ENCODE peak calls at places on chromosome 20, in nine cellular contexts. One of them, this sample, is unnamed.

GRCh38 chr20:35190556-35190955 is 18.7 kb downstream of the PROCR start:
- DNase-seq in NB4: no peak
- DNase-seq in fibroblast of lung: no peak
- DNase-seq in EL: no peak
- DNase-seq in RPMI8226: no peak
- DNase-seq in stimulated activated CD4-positive, alpha-beta T cell treated with anti-CD3 and anti-CD28 coated beads, Interleukin-15, amount 100 ng/mL, for 1 hour: no peak
- DNase-seq in occipital lobe: no peak
- DNase-seq in activated CD4-positive, alpha-beta memory T cell treated with anti-CD3 and anti-CD28 coated beads for 36 hours: no peak
- DNase-seq in transverse colon: no peak
- DNase-seq in this sample: no peak

GRCh38 chr20:59123011-59123676 is 40.5 kb upstream of the ZNF831 start:
- DNase-seq in NB4: no peak
- DNase-seq in fibroblast of lung: no peak
- DNase-seq in EL: no peak
- DNase-seq in RPMI8226: no peak
- DNase-seq in stimulated activated CD4-positive, alpha-beta T cell treated with anti-CD3 and anti-CD28 coated beads, Interleukin-15, amount 100 ng/mL, for 1 hour: no peak
- DNase-seq in occipital lobe: no peak
- DNase-seq in activated CD4-positive, alpha-beta memory T cell treated with anti-CD3 and anti-CD28 coated beads for 36 hours: peak; percentile 73
- DNase-seq in transverse colon: peak; percentile 21
- DNase-seq in this sample: no peak

GRCh38 chr20:46018611-46019010 is 9.9 kb downstream of the MMP9 start:
- DNase-seq in NB4: no peak
- DNase-seq in fibroblast of lung: no peak
- DNase-seq in EL: no peak
- DNase-seq in RPMI8226: no peak
- DNase-seq in stimulated activated CD4-positive, alpha-beta T cell treated with anti-CD3 and anti-CD28 coated beads, Interleukin-15, amount 100 ng/mL, for 1 hour: no peak
- DNase-seq in occipital lobe: no peak
- DNase-seq in activated CD4-positive, alpha-beta memory T cell treated with anti-CD3 and anti-CD28 coated beads for 36 hours: no peak
- DNase-seq in transverse colon: no peak
- DNase-seq in this sample: no peak

GRCh38 chr20:51318058-51318960 is 224.2 kb downstream of the NFATC2 start:
- DNase-seq in NB4: peak; percentile 74
- DNase-seq in fibroblast of lung: no peak
- DNase-seq in EL: peak; percentile 31
- DNase-seq in RPMI8226: peak; percentile 41
- DNase-seq in stimulated activated CD4-positive, alpha-beta T cell treated with anti-CD3 and anti-CD28 coated beads, Interleukin-15, amount 100 ng/mL, for 1 hour: peak; percentile 3
- DNase-seq in occipital lobe: no peak
- DNase-seq in activated CD4-positive, alpha-beta memory T cell treated with anti-CD3 and anti-CD28 coated beads for 36 hours: peak; percentile 76
- DNase-seq in transverse colon: peak; percentile 84
- DNase-seq in this sample: no peak

GRCh38 chr20:37337208-37337955 is 8.6 kb upstream of the SRC start:
- DNase-seq in NB4: peak; percentile 50
- DNase-seq in fibroblast of lung: no peak
- DNase-seq in EL: no peak
- DNase-seq in RPMI8226: no peak
- DNase-seq in stimulated activated CD4-positive, alpha-beta T cell treated with anti-CD3 and anti-CD28 coated beads, Interleukin-15, amount 100 ng/mL, for 1 hour: no peak
- DNase-seq in occipital lobe: no peak
- DNase-seq in activated CD4-positive, alpha-beta memory T cell treated with anti-CD3 and anti-CD28 coated beads for 36 hours: no peak
- DNase-seq in transverse colon: no peak
- DNase-seq in this sample: no peak

GRCh38 chr20:53911301-53911700 is 159.1 kb downstream of the BCAS1 start:
- DNase-seq in NB4: no peak
- DNase-seq in fibroblast of lung: no peak
- DNase-seq in EL: no peak
- DNase-seq in RPMI8226: no peak
- DNase-seq in stimulated activated CD4-positive, alpha-beta T cell treated with anti-CD3 and anti-CD28 coated beads, Interleukin-15, amount 100 ng/mL, for 1 hour: no peak
- DNase-seq in occipital lobe: no peak
- DNase-seq in activated CD4-positive, alpha-beta memory T cell treated with anti-CD3 and anti-CD28 coated beads for 36 hours: no peak
- DNase-seq in transverse colon: peak; percentile 3
- DNase-seq in this sample: no peak

GRCh38 chr20:59825944-59826759 is 107.3 kb downstream of the SYCP2 start:
- DNase-seq in NB4: no peak
- DNase-seq in fibroblast of lung: no peak
- DNase-seq in EL: no peak
- DNase-seq in RPMI8226: peak; percentile 76
- DNase-seq in stimulated activated CD4-positive, alpha-beta T cell treated with anti-CD3 and anti-CD28 coated beads, Interleukin-15, amount 100 ng/mL, for 1 hour: no peak
- DNase-seq in occipital lobe: no peak
- DNase-seq in activated CD4-positive, alpha-beta memory T cell treated with anti-CD3 and anti-CD28 coated beads for 36 hours: no peak
- DNase-seq in transverse colon: peak; percentile 93
- DNase-seq in this sample: peak; percentile 89

GRCh38 chr20:59743767-59744485 is 139.6 kb downstream of the PHACTR3 start:
- DNase-seq in NB4: peak; percentile 66
- DNase-seq in fibroblast of lung: no peak
- DNase-seq in EL: no peak
- DNase-seq in RPMI8226: peak; percentile 83
- DNase-seq in stimulated activated CD4-positive, alpha-beta T cell treated with anti-CD3 and anti-CD28 coated beads, Interleukin-15, amount 100 ng/mL, for 1 hour: no peak
- DNase-seq in occipital lobe: no peak
- DNase-seq in activated CD4-positive, alpha-beta memory T cell treated with anti-CD3 and anti-CD28 coated beads for 36 hours: no peak
- DNase-seq in transverse colon: no peak
- DNase-seq in this sample: no peak

GRCh38 chr20:33262658-33263065 is 20.4 kb upstream of the BPIFB1 start:
- DNase-seq in NB4: peak; percentile 76
- DNase-seq in fibroblast of lung: peak; percentile 47
- DNase-seq in EL: peak; percentile 51
- DNase-seq in RPMI8226: peak; percentile 27
- DNase-seq in stimulated activated CD4-positive, alpha-beta T cell treated with anti-CD3 and anti-CD28 coated beads, Interleukin-15, amount 100 ng/mL, for 1 hour: no peak
- DNase-seq in occipital lobe: peak; percentile 16
- DNase-seq in activated CD4-positive, alpha-beta memory T cell treated with anti-CD3 and anti-CD28 coated beads for 36 hours: peak; percentile 19
- DNase-seq in transverse colon: no peak
- DNase-seq in this sample: no peak

GRCh38 chr20:61569836-61570235 is 317.8 kb downstream of the CDH4 start:
- DNase-seq in NB4: no peak
- DNase-seq in fibroblast of lung: no peak
- DNase-seq in EL: no peak
- DNase-seq in RPMI8226: no peak
- DNase-seq in stimulated activated CD4-positive, alpha-beta T cell treated with anti-CD3 and anti-CD28 coated beads, Interleukin-15, amount 100 ng/mL, for 1 hour: no peak
- DNase-seq in occipital lobe: no peak
- DNase-seq in activated CD4-positive, alpha-beta memory T cell treated with anti-CD3 and anti-CD28 coated beads for 36 hours: no peak
- DNase-seq in transverse colon: no peak
- DNase-seq in this sample: no peak

GRCh38 chr20:57141492-57141891 is 124.9 kb downstream of the BMP7 start:
- DNase-seq in NB4: no peak
- DNase-seq in fibroblast of lung: no peak
- DNase-seq in EL: no peak
- DNase-seq in RPMI8226: no peak
- DNase-seq in stimulated activated CD4-positive, alpha-beta T cell treated with anti-CD3 and anti-CD28 coated beads, Interleukin-15, amount 100 ng/mL, for 1 hour: no peak
- DNase-seq in occipital lobe: no peak
- DNase-seq in activated CD4-positive, alpha-beta memory T cell treated with anti-CD3 and anti-CD28 coated beads for 36 hours: no peak
- DNase-seq in transverse colon: no peak
- DNase-seq in this sample: no peak

GRCh38 chr20:46333136-46333991 is 25.1 kb upstream of the CDH22 start:
- DNase-seq in NB4: no peak
- DNase-seq in fibroblast of lung: no peak
- DNase-seq in EL: no peak
- DNase-seq in RPMI8226: peak; percentile 31
- DNase-seq in stimulated activated CD4-positive, alpha-beta T cell treated with anti-CD3 and anti-CD28 coated beads, Interleukin-15, amount 100 ng/mL, for 1 hour: no peak
- DNase-seq in occipital lobe: peak; percentile 6
- DNase-seq in activated CD4-positive, alpha-beta memory T cell treated with anti-CD3 and anti-CD28 coated beads for 36 hours: no peak
- DNase-seq in transverse colon: no peak
- DNase-seq in this sample: no peak

GRCh38 chr20:8244637-8245036 is 112.6 kb downstream of the PLCB1 start:
- DNase-seq in NB4: no peak
- DNase-seq in fibroblast of lung: peak; percentile 56
- DNase-seq in EL: peak; percentile 36
- DNase-seq in RPMI8226: no peak
- DNase-seq in stimulated activated CD4-positive, alpha-beta T cell treated with anti-CD3 and anti-CD28 coated beads, Interleukin-15, amount 100 ng/mL, for 1 hour: no peak
- DNase-seq in occipital lobe: no peak
- DNase-seq in activated CD4-positive, alpha-beta memory T cell treated with anti-CD3 and anti-CD28 coated beads for 36 hours: no peak
- DNase-seq in transverse colon: no peak
- DNase-seq in this sample: no peak

GRCh38 chr20:47027042-47027441 is 132.4 kb downstream of the EYA2 start:
- DNase-seq in NB4: no peak
- DNase-seq in fibroblast of lung: no peak
- DNase-seq in EL: no peak
- DNase-seq in RPMI8226: peak; percentile 13
- DNase-seq in stimulated activated CD4-positive, alpha-beta T cell treated with anti-CD3 and anti-CD28 coated beads, Interleukin-15, amount 100 ng/mL, for 1 hour: no peak
- DNase-seq in occipital lobe: no peak
- DNase-seq in activated CD4-positive, alpha-beta memory T cell treated with anti-CD3 and anti-CD28 coated beads for 36 hours: no peak
- DNase-seq in transverse colon: no peak
- DNase-seq in this sample: no peak

GRCh38 chr20:34637245-34638185 is 39.4 kb downstream of the PIGU start:
- DNase-seq in NB4: no peak
- DNase-seq in fibroblast of lung: peak; percentile 23
- DNase-seq in EL: peak; percentile 62
- DNase-seq in RPMI8226: no peak
- DNase-seq in stimulated activated CD4-positive, alpha-beta T cell treated with anti-CD3 and anti-CD28 coated beads, Interleukin-15, amount 100 ng/mL, for 1 hour: no peak
- DNase-seq in occipital lobe: peak; percentile 44
- DNase-seq in activated CD4-positive, alpha-beta memory T cell treated with anti-CD3 and anti-CD28 coated beads for 36 hours: no peak
- DNase-seq in transverse colon: no peak
- DNase-seq in this sample: no peak

GRCh38 chr20:48538058-48538825 is 289.6 kb downstream of the PREX1 start:
- DNase-seq in NB4: no peak
- DNase-seq in fibroblast of lung: peak; percentile 97
- DNase-seq in EL: peak; percentile 86
- DNase-seq in RPMI8226: no peak
- DNase-seq in stimulated activated CD4-positive, alpha-beta T cell treated with anti-CD3 and anti-CD28 coated beads, Interleukin-15, amount 100 ng/mL, for 1 hour: no peak
- DNase-seq in occipital lobe: no peak
- DNase-seq in activated CD4-positive, alpha-beta memory T cell treated with anti-CD3 and anti-CD28 coated beads for 36 hours: no peak
- DNase-seq in transverse colon: no peak
- DNase-seq in this sample: no peak

This sample was measured in esophagus muscularis mucosa.